ENCODE peak calls at places on chromosomes 2 and 18, in six cellular contexts. A is spleen, G is HCT116, C is stomach, H is GM12878, W is sigmoid colon. J is an unnamed sample.
A peak's percentile ranks its signal among the peaks of the same experiment; 100 is the strongest.

GRCh38 chr2:125745514-125745913 is 910.4 kb upstream of the GYPC start:
- DNase-seq in A (no peak), G (no peak), C (no peak), H (peak; percentile 11), W (no peak), J (no peak)

GRCh38 chr2:100812141-100812540 is 7.8 kb upstream of the NPAS2 start:
- DNase-seq in A (no peak), G (no peak), C (no peak), H (no peak), W (no peak), J (no peak)

GRCh38 chr2:100823665-100824438 is 3.9 kb downstream of the NPAS2 start:
- DNase-seq in A (no peak), G (no peak), C (no peak), H (no peak), W (no peak), J (no peak)

GRCh38 chr2:190340369-190340768 is 3.0 kb upstream of the INPP1 start:
- DNase-seq in A (no peak), G (peak; percentile 67), C (no peak), H (no peak), W (no peak), J (no peak)

GRCh38 chr2:151261240-151261976 is at the start of gene RBM43:
- DNase-seq in A (peak; percentile 95), G (peak; percentile 33), C (peak; percentile 82), H (peak; percentile 59), W (peak; percentile 95), J (peak; percentile 78)

GRCh38 chr2:98823196-98824166 is 92.5 kb upstream of the MGAT4A start:
- DNase-seq in A (peak; percentile 80), G (no peak), C (no peak), H (no peak), W (no peak), J (no peak)

GRCh38 chr2:44015239-44015638 is 19.4 kb upstream of the LRPPRC start:
- DNase-seq in A (no peak), G (no peak), C (no peak), H (no peak), W (no peak), J (no peak)

GRCh38 chr2:169203952-169204351 is 134.6 kb downstream of the DHRS9 start:
- DNase-seq in A (no peak), G (no peak), C (no peak), H (no peak), W (no peak), J (no peak)

DNA sequence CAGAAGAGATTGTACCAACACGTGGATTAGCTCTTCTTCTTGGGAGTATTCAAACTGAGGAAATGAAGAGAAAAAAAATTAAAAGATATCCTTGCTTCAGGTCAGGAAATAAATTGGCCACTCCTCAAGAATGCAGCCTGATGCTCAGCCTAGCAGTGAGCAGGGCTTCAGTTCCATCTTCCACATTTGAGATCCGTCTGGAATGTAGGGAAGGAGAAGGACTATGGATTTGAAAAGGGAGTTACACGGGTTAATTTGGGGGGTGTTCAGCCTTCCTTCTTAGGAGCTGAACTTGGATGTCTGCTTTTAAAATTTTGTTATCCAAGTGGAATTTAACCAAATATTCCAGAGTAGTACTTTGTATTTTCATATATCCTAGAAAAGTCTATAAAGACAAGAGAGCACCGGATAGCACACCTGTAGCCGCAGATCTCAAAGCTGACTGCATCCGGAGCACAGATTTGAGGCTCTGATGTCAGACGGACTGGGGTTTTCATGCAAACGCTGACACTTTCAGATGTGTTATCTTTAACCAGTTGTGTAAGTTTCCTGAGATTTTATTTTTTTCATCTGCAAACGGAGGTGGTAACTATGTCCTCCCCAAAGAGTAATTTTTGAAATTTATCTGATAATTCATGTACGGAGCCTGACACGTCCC is 99.4 kb downstream of the COPS8 start:
- DNase-seq in A (no peak), G (no peak), C (no peak), H (no peak), W (peak; percentile 45), J (no peak)
- H3K4me1 ChIP-seq in A (no peaks in the 10 kb centered on the region), G (peaks cover 51% of the 10 kb centered on the region), C (no peaks in the 10 kb centered on the region), H (no peaks in the 10 kb centered on the region), W (no peaks in the 10 kb centered on the region), J (no peaks in the 10 kb centered on the region)

DNA sequence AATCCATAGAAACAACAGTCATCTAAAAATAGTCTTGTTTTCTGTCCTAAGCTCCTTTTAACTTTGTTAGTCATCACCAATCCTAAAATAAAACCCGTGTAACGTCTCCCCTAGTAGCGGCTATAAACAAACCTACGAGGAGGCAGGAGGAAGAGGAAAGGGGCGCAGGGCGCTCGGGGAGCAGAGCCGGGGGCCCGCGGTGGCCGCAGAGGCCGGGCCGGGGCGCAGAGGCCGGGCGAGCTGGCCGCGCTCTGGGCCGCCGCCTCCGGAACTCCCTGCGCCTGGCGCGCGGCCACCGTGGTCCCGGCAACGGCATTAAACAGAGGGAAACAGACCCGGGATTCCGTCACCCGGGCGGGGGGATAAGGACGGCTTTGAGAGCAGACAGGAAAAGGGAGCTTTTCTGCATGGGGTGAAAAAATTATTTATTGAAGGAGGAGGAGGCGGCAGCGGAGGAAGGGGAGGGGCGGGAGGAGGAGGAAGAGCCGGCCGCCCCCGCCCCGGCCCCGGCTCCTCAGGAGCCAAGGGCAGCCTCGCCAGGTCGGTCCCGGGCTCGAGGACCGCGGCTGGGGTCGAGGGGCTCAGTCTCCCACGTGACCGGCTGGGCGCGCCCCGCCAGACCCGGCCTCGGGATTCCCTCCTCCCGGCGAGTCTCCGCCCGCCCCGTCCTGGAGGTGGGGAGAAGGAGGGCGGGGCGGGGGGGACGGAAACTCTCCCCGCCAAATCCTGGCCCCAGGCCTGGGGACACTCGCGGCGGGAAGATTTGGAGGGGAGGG is 1.9 kb upstream of the NFATC1 start:
- DNase-seq in A (peak; percentile 89), G (peak; percentile 44), C (peak; percentile 83), H (no peak), W (peak; percentile 97), J (peak; percentile 94)
- TF ChIP-seq POLR2AphosphoS5 in A (peak; percentile 75), G (no peak), C (peak; percentile 25), H (no peak), W (peak; percentile 57), J (peak; percentile 66)

GRCh38 chr2:113977660-113978523 is 88.0 kb downstream of the ACTR3 start:
- DNase-seq in A (no peak), G (peak; percentile 76), C (no peak), H (no peak), W (no peak), J (peak; percentile 83)
- TF ChIP-seq CTCF in A (no peak), G (no peak), C (no peak), H (no peak), W (no peak), J (peak; percentile 3)

GRCh38 chr2:231683907-231684306 is 24.4 kb upstream of the PTMA start:
- DNase-seq in A (no peak), G (no peak), C (no peak), H (no peak), W (no peak), J (no peak)

GRCh38 chr2:231684314-231685223 is 23.8 kb upstream of the PTMA start:
- DNase-seq in A (peak; percentile 82), G (no peak), C (no peak), H (no peak), W (peak; percentile 52), J (no peak)

GRCh38 chr2:231686192-231687100 is 21.9 kb upstream of the PTMA start:
- DNase-seq in A (peak; percentile 59), G (no peak), C (no peak), H (no peak), W (no peak), J (no peak)

GRCh38 chr2:231687133-231687852 is 21.0 kb upstream of the PTMA start:
- DNase-seq in A (peak; percentile 93), G (no peak), C (peak; percentile 72), H (no peak), W (peak; percentile 83), J (no peak)

GRCh38 chr2:231685349-231686191 is 22.8 kb upstream of the PTMA start:
- DNase-seq in A (peak; percentile 64), G (no peak), C (no peak), H (no peak), W (no peak), J (no peak)
- H3K4me1 ChIP-seq in A (no peaks in the 10 kb centered on the region), G (peaks cover 48% of the 10 kb centered on the region), C (peaks cover 21% of the 10 kb centered on the region), H (peaks cover 8% of the 10 kb centered on the region), W (no peaks in the 10 kb centered on the region), J (no peaks in the 10 kb centered on the region)

GRCh38 chr2:231462729-231463465 is 1.4 kb downstream of the NCL start:
- DNase-seq in A (no peak), G (no peak), C (no peak), H (no peak), W (no peak), J (no peak)
- TF ChIP-seq POLR2AphosphoS5 in A (no peak), G (no peak), C (no peak), H (no peak), W (no peak), J (no peak)

GRCh38 chr18:56538756-56539155 is 99.6 kb downstream of the TXNL1 start:
- DNase-seq in A (no peak), G (no peak), C (no peak), H (no peak), W (no peak), J (no peak)
- TF ChIP-seq CTCF in A (no peak), G (no peak), C (no peak), H (no peak), W (no peak), J (no peak)

DNA sequence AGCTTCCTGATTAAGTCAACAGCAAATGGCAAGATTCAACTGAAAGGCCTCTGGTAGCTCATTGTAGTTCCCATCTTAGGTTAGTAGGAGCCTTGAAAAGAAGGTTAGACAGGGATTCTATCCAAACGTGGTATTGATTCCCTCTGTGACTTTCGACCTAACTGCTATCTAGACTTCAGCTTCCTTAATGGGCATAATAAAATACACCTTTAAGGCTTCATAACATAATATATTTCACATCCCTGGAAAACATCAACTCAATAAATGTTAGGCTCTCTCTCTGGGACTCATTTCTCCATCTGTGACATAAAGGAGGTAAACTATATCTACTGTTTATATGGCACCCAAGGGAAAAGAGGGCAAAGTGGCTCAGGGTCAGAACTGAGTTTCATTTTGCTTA is 60.9 kb downstream of the STK39 start:
- DNase-seq in A (no peak), G (no peak), C (no peak), H (no peak), W (no peak), J (no peak)
- H3K4me1 ChIP-seq in A (no peaks in the 10 kb centered on the region), G (peaks cover 100% of the 10 kb centered on the region), C (peaks cover 72% of the 10 kb centered on the region), H (no peaks in the 10 kb centered on the region), W (no peaks in the 10 kb centered on the region), J (no peaks in the 10 kb centered on the region)

GRCh38 chr2:27393225-27393624 is 12.7 kb upstream of the ZNF513 start:
- DNase-seq in A (no peak), G (no peak), C (no peak), H (no peak), W (no peak), J (no peak)

GRCh38 chr2:27390822-27391679 is 10.5 kb upstream of the ZNF513 start:
- DNase-seq in A (no peak), G (no peak), C (no peak), H (no peak), W (no peak), J (no peak)
- TF ChIP-seq POLR2AphosphoS5 in A (no peak), G (no peak), C (no peak), H (no peak), W (no peak), J (no peak)

GRCh38 chr2:53216805-53217204 is 550.8 kb upstream of the CHAC2 start:
- DNase-seq in A (no peak), G (no peak), C (no peak), H (no peak), W (no peak), J (no peak)

GRCh38 chr2:53210538-53210937 is 557.1 kb upstream of the CHAC2 start:
- DNase-seq in A (no peak), G (peak; percentile 10), C (no peak), H (no peak), W (no peak), J (no peak)

GRCh38 chr2:53208815-53209214 is 558.8 kb upstream of the CHAC2 start:
- DNase-seq in A (no peak), G (no peak), C (no peak), H (no peak), W (no peak), J (no peak)

GRCh38 chr2:53209679-53210473 is 557.7 kb upstream of the CHAC2 start:
- DNase-seq in A (no peak), G (no peak), C (no peak), H (no peak), W (no peak), J (no peak)

GRCh38 chr2:53211201-53211774 is 556.3 kb upstream of the CHAC2 start:
- DNase-seq in A (no peak), G (no peak), C (no peak), H (no peak), W (no peak), J (no peak)
- TF ChIP-seq CTCF in A (no peak), G (no peak), C (no peak), H (no peak), W (no peak), J (no peak)

J was measured in breast epithelium.